ENCODE peak calls at places on chromosomes 6 and 20, in six cellular contexts. One of them, this sample, is unnamed.

GRCh38 chr6:46757206-46757564 is 10.5 kb downstream of the ANKRD66 start:
- DNase-seq in neuronal stem cell: no peak
- DNase-seq in H9: no peak
- DNase-seq in mesenchymal stem cell: no peak
- DNase-seq in trophoblast cell: peak; percentile 5
- DNase-seq in H1: no peak
- DNase-seq in this sample: no peak

GRCh38 chr6:1426416-1426815 is 37.0 kb downstream of the FOXF2 start:
- DNase-seq in H9: no peak
- DNase-seq in trophoblast cell: no peak
- DNase-seq in H1: no peak
- DNase-seq in mesenchymal stem cell: no peak
- DNase-seq in neuronal stem cell: no peak
- DNase-seq in this sample: no peak

GRCh38 chr20:47927385-47927851 is 142.1 kb upstream of the SULF2 start:
- DNase-seq in H1: no peak
- DNase-seq in trophoblast cell: no peak
- DNase-seq in H9: no peak
- DNase-seq in mesenchymal stem cell: peak; percentile 42
- DNase-seq in neuronal stem cell: no peak
- DNase-seq in this sample: peak; percentile 21

GRCh38 chr6:116386581-116387299 is 16.0 kb downstream of the DSE start:
- DNase-seq in H9: no peak
- DNase-seq in mesenchymal stem cell: peak; percentile 84
- DNase-seq in H1: no peak
- DNase-seq in neuronal stem cell: no peak
- DNase-seq in trophoblast cell: peak; percentile 34
- DNase-seq in this sample: peak; percentile 80

GRCh38 chr20:19081937-19082336 is 130.5 kb upstream of the SLC24A3 start:
- DNase-seq in neuronal stem cell: no peak
- DNase-seq in H1: no peak
- DNase-seq in trophoblast cell: no peak
- DNase-seq in H9: no peak
- DNase-seq in mesenchymal stem cell: no peak
- DNase-seq in this sample: no peak

GRCh38 chr20:11766961-11767360 is 150.7 kb upstream of the BTBD3 start:
- DNase-seq in mesenchymal stem cell: no peak
- DNase-seq in neuronal stem cell: no peak
- DNase-seq in H9: peak; percentile 65
- DNase-seq in trophoblast cell: peak; percentile 50
- DNase-seq in H1: no peak
- DNase-seq in this sample: peak; percentile 61

GRCh38 chr6:43644940-43645612 is at the start of gene RSPH9:
- DNase-seq in mesenchymal stem cell: peak; percentile 85
- DNase-seq in H1: peak; percentile 96
- DNase-seq in neuronal stem cell: peak; percentile 84
- DNase-seq in H9: peak; percentile 98
- DNase-seq in trophoblast cell: peak; percentile 69
- DNase-seq in this sample: peak; percentile 44

GRCh38 chr6:137309078-137309762 is 90.0 kb upstream of the IFNGR1 start:
- DNase-seq in mesenchymal stem cell: peak; percentile 60
- DNase-seq in neuronal stem cell: no peak
- DNase-seq in H1: peak; percentile 52
- DNase-seq in H9: peak; percentile 61
- DNase-seq in trophoblast cell: peak; percentile 24
- DNase-seq in this sample: peak; percentile 52

GRCh38 chr6:43748765-43749164 is 21.2 kb upstream of the VEGFA start:
- DNase-seq in neuronal stem cell: no peak
- DNase-seq in H1: no peak
- DNase-seq in trophoblast cell: no peak
- DNase-seq in H9: peak; percentile 10
- DNase-seq in mesenchymal stem cell: no peak
- DNase-seq in this sample: no peak

GRCh38 chr20:17749979-17750721 is 50.4 kb downstream of the BANF2 start:
- DNase-seq in H9: no peak
- DNase-seq in neuronal stem cell: no peak
- DNase-seq in mesenchymal stem cell: no peak
- DNase-seq in H1: no peak
- DNase-seq in trophoblast cell: peak; percentile 7
- DNase-seq in this sample: peak; percentile 65

GRCh38 chr6:493840-494239 is 102.3 kb downstream of the IRF4 start:
- DNase-seq in H9: no peak
- DNase-seq in mesenchymal stem cell: no peak
- DNase-seq in neuronal stem cell: no peak
- DNase-seq in H1: no peak
- DNase-seq in trophoblast cell: no peak
- DNase-seq in this sample: no peak

GRCh38 chr20:32231847-32232246 is 24.2 kb downstream of the POFUT1 start:
- DNase-seq in H1: no peak
- DNase-seq in H9: no peak
- DNase-seq in neuronal stem cell: no peak
- DNase-seq in mesenchymal stem cell: no peak
- DNase-seq in trophoblast cell: no peak
- DNase-seq in this sample: peak; percentile 61

GRCh38 chr6:145878591-145879295 is 64.1 kb upstream of the FBXO30 start:
- DNase-seq in trophoblast cell: no peak
- DNase-seq in H1: no peak
- DNase-seq in H9: no peak
- DNase-seq in neuronal stem cell: no peak
- DNase-seq in mesenchymal stem cell: no peak
- DNase-seq in this sample: no peak

GRCh38 chr20:57194154-57194553 is 72.3 kb downstream of the BMP7 start:
- DNase-seq in H9: no peak
- DNase-seq in trophoblast cell: peak; percentile 34
- DNase-seq in H1: no peak
- DNase-seq in neuronal stem cell: no peak
- DNase-seq in mesenchymal stem cell: no peak
- DNase-seq in this sample: no peak

GRCh38 chr6:36777806-36778205 is 61.4 kb downstream of the CPNE5 start:
- DNase-seq in H9: no peak
- DNase-seq in mesenchymal stem cell: no peak
- DNase-seq in H1: no peak
- DNase-seq in trophoblast cell: no peak
- DNase-seq in neuronal stem cell: no peak
- DNase-seq in this sample: no peak

GRCh38 chr20:9110916-9111432 is 42.1 kb downstream of the PLCB4 start:
- DNase-seq in H9: no peak
- DNase-seq in neuronal stem cell: no peak
- DNase-seq in trophoblast cell: no peak
- DNase-seq in mesenchymal stem cell: no peak
- DNase-seq in H1: no peak
- DNase-seq in this sample: no peak

GRCh38 chr6:166375013-166375412 is 7.7 kb downstream of the MPC1 start:
- DNase-seq in neuronal stem cell: no peak
- DNase-seq in H9: no peak
- DNase-seq in mesenchymal stem cell: no peak
- DNase-seq in trophoblast cell: no peak
- DNase-seq in H1: no peak
- DNase-seq in this sample: no peak
- H3K14ac ChIP-seq in neuronal stem cell: no peak overlapping the region
- H3K14ac ChIP-seq in H9: no peak overlapping the region
- H3K14ac ChIP-seq in mesenchymal stem cell: no peak overlapping the region
- H3K14ac ChIP-seq in trophoblast cell: no peak overlapping the region
- H3K14ac ChIP-seq in H1: no peak overlapping the region
- H3K14ac ChIP-seq in this sample: no peak overlapping the region

GRCh38 chr6:42431877-42432276 is 19.8 kb downstream of the TRERF1 start:
- DNase-seq in neuronal stem cell: no peak
- DNase-seq in trophoblast cell: peak; percentile 68
- DNase-seq in H1: no peak
- DNase-seq in mesenchymal stem cell: no peak
- DNase-seq in H9: no peak
- DNase-seq in this sample: no peak

GRCh38 chr6:42431356-42431755 is 20.4 kb downstream of the TRERF1 start:
- DNase-seq in H9: no peak
- DNase-seq in trophoblast cell: no peak
- DNase-seq in H1: no peak
- DNase-seq in mesenchymal stem cell: no peak
- DNase-seq in neuronal stem cell: no peak
- DNase-seq in this sample: no peak

GRCh38 chr6:42429836-42430235 is 21.9 kb downstream of the TRERF1 start:
- DNase-seq in mesenchymal stem cell: no peak
- DNase-seq in H1: peak; percentile 40
- DNase-seq in trophoblast cell: peak; percentile 95
- DNase-seq in neuronal stem cell: no peak
- DNase-seq in H9: no peak
- DNase-seq in this sample: no peak

GRCh38 chr6:42428326-42429041 is 23.2 kb downstream of the TRERF1 start:
- DNase-seq in H9: no peak
- DNase-seq in neuronal stem cell: no peak
- DNase-seq in H1: peak; percentile 43
- DNase-seq in mesenchymal stem cell: no peak
- DNase-seq in trophoblast cell: no peak
- DNase-seq in this sample: peak; percentile 21

GRCh38 chr6:42429042-42429574 is 22.6 kb downstream of the TRERF1 start:
- DNase-seq in H1: peak; percentile 36
- DNase-seq in trophoblast cell: no peak
- DNase-seq in mesenchymal stem cell: no peak
- DNase-seq in H9: no peak
- DNase-seq in neuronal stem cell: no peak
- DNase-seq in this sample: no peak
- H2AFZ ChIP-seq in H1: no peak overlapping the region
- H2AFZ ChIP-seq in trophoblast cell: peak overlapping the region; percentile 13
- H2AFZ ChIP-seq in mesenchymal stem cell: no peak overlapping the region
- H2AFZ ChIP-seq in H9: no peak overlapping the region
- H2AFZ ChIP-seq in neuronal stem cell: no peak overlapping the region
- H2AFZ ChIP-seq in this sample: no peak overlapping the region

GRCh38 chr20:14865731-14866130 is 528.3 kb upstream of the FLRT3 start:
- DNase-seq in H9: no peak
- DNase-seq in H1: no peak
- DNase-seq in trophoblast cell: no peak
- DNase-seq in neuronal stem cell: no peak
- DNase-seq in mesenchymal stem cell: no peak
- DNase-seq in this sample: no peak

GRCh38 chr20:14865169-14865568 is 527.8 kb upstream of the FLRT3 start:
- DNase-seq in mesenchymal stem cell: no peak
- DNase-seq in H9: no peak
- DNase-seq in H1: no peak
- DNase-seq in trophoblast cell: no peak
- DNase-seq in neuronal stem cell: no peak
- DNase-seq in this sample: no peak

GRCh38 chr20:14859627-14860026 is 522.2 kb upstream of the FLRT3 start:
- DNase-seq in H1: no peak
- DNase-seq in mesenchymal stem cell: no peak
- DNase-seq in trophoblast cell: no peak
- DNase-seq in neuronal stem cell: no peak
- DNase-seq in H9: no peak
- DNase-seq in this sample: no peak

GRCh38 chr20:14860410-14860814 is 523.0 kb upstream of the FLRT3 start:
- DNase-seq in H9: peak; percentile 78
- DNase-seq in trophoblast cell: no peak
- DNase-seq in neuronal stem cell: peak; percentile 29
- DNase-seq in mesenchymal stem cell: no peak
- DNase-seq in H1: peak; percentile 65
- DNase-seq in this sample: no peak

GRCh38 chr20:14861028-14861699 is 523.8 kb upstream of the FLRT3 start:
- DNase-seq in H9: no peak
- DNase-seq in neuronal stem cell: no peak
- DNase-seq in mesenchymal stem cell: no peak
- DNase-seq in H1: no peak
- DNase-seq in trophoblast cell: no peak
- DNase-seq in this sample: no peak
- H3K14ac ChIP-seq in H9: no peak overlapping the region
- H3K14ac ChIP-seq in neuronal stem cell: no peak overlapping the region
- H3K14ac ChIP-seq in mesenchymal stem cell: no peak overlapping the region
- H3K14ac ChIP-seq in H1: no peak overlapping the region
- H3K14ac ChIP-seq in trophoblast cell: no peak overlapping the region
- H3K14ac ChIP-seq in this sample: no peak overlapping the region

GRCh38 chr20:34367155-34367554 is 4.1 kb downstream of the ITCH start:
- DNase-seq in H9: no peak
- DNase-seq in trophoblast cell: no peak
- DNase-seq in mesenchymal stem cell: no peak
- DNase-seq in neuronal stem cell: no peak
- DNase-seq in H1: no peak
- DNase-seq in this sample: no peak

GRCh38 chr20:34362502-34363061 is 491 bp upstream of the ITCH start:
- DNase-seq in H9: no peak
- DNase-seq in H1: no peak
- DNase-seq in mesenchymal stem cell: no peak
- DNase-seq in neuronal stem cell: peak; percentile 6
- DNase-seq in trophoblast cell: peak; percentile 44
- DNase-seq in this sample: no peak

GRCh38 chr20:34363062-34364012 is at the start of gene ITCH:
- DNase-seq in mesenchymal stem cell: peak; percentile 97
- DNase-seq in neuronal stem cell: peak; percentile 90
- DNase-seq in H1: peak; percentile 94
- DNase-seq in H9: peak; percentile 97
- DNase-seq in trophoblast cell: peak; percentile 98
- DNase-seq in this sample: peak; percentile 95

GRCh38 chr20:34365765-34366213 is 2.7 kb downstream of the ITCH start:
- DNase-seq in trophoblast cell: no peak
- DNase-seq in neuronal stem cell: no peak
- DNase-seq in mesenchymal stem cell: no peak
- DNase-seq in H1: no peak
- DNase-seq in H9: no peak
- DNase-seq in this sample: no peak

DNA sequence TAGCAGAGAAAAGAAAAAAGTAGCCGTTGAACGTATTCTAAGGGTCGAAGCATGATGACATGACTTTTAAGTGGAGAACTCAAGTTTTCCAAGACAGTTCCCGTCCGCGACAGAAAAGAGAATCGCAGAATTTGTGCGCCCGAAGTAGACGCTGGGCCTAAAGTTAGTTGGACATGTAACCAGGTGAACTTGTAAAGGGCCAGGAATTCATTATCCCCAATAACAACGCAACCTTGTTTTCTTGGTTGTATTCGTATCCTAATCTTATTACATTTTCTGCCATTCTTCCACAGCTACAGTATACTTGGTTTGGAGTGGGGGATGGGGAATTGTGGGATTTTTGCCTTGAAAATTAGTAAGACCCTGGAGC is 925 bp downstream of the ITCH start:
- DNase-seq in H1: no peak
- DNase-seq in H9: no peak
- DNase-seq in mesenchymal stem cell: peak; percentile 78
- DNase-seq in neuronal stem cell: no peak
- DNase-seq in trophoblast cell: peak; percentile 70
- DNase-seq in this sample: peak; percentile 34
- H2AFZ ChIP-seq in H1: no peak overlapping the region
- H2AFZ ChIP-seq in H9: no peak overlapping the region
- H2AFZ ChIP-seq in mesenchymal stem cell: no peak overlapping the region
- H2AFZ ChIP-seq in neuronal stem cell: peak overlapping the region; percentile 95
- H2AFZ ChIP-seq in trophoblast cell: no peak overlapping the region
- H2AFZ ChIP-seq in this sample: peak overlapping the region; percentile 98

GRCh38 chr6:155352812-155353211 is 38.5 kb upstream of the TFB1M start:
- DNase-seq in H9: no peak
- DNase-seq in trophoblast cell: no peak
- DNase-seq in H1: no peak
- DNase-seq in mesenchymal stem cell: peak; percentile 47
- DNase-seq in neuronal stem cell: no peak
- DNase-seq in this sample: peak; percentile 90
- H3K14ac ChIP-seq in H9: no peak overlapping the region
- H3K14ac ChIP-seq in trophoblast cell: no peak overlapping the region
- H3K14ac ChIP-seq in H1: no peak overlapping the region
- H3K14ac ChIP-seq in mesenchymal stem cell: no peak overlapping the region
- H3K14ac ChIP-seq in neuronal stem cell: no peak overlapping the region
- H3K14ac ChIP-seq in this sample: no peak overlapping the region

This sample was measured in IMR-90.